ENCODE peak calls at places on chromosome 5, in five cellular contexts. D, J, G, B and N are unnamed samples.
A peak's percentile ranks its signal among the peaks of the same experiment; 100 is the strongest.

GRCh38 chr5:58011301-58011700 is 448.6 kb downstream of the PLK2 start:
- DNase-seq in J (no peak), B (no peak), D (no peak), G (no peak), N (no peak)

GRCh38 chr5:43037929-43038510 is 2.1 kb downstream of the ANXA2R start:
- DNase-seq in B (peak; percentile 69), J (peak; percentile 33), D (no peak), G (peak; percentile 71), N (no peak)

GRCh38 chr5:127031147-127031862 is 947 bp upstream of the MARCHF3 start:
- DNase-seq in J (peak; percentile 17), D (no peak), G (peak; percentile 13), B (no peak), N (no peak)

GRCh38 chr5:136062563-136063274 is 33.9 kb downstream of the TGFBI start:
- DNase-seq in D (no peak), G (no peak), J (no peak), B (no peak), N (peak; percentile 26)

GRCh38 chr5:14264605-14265316 is 121.6 kb downstream of the TRIO start:
- DNase-seq in G (peak; percentile 67), D (peak; percentile 43), B (peak; percentile 54), J (no peak), N (peak; percentile 90)

GRCh38 chr5:1948111-1948510 is 65.4 kb upstream of the IRX4 start:
- DNase-seq in G (no peak), J (no peak), B (no peak), D (no peak), N (no peak)

GRCh38 chr5:94994465-94994996 is 290.4 kb downstream of the MCTP1 start:
- DNase-seq in G (no peak), J (no peak), B (no peak), D (no peak), N (peak; percentile 36)

GRCh38 chr5:180352116-180352975 is 790 bp downstream of the GFPT2 start:
- DNase-seq in J (no peak), G (peak; percentile 16), D (no peak), B (no peak), N (no peak)

GRCh38 chr5:88140396-88140862 is 128.2 kb downstream of the TMEM161B start:
- DNase-seq in D (no peak), G (peak; percentile 1), J (no peak), B (no peak), N (peak; percentile 58)

GRCh38 chr5:153088538-153088937 is 401.9 kb upstream of the GRIA1 start:
- DNase-seq in G (no peak), D (no peak), J (no peak), B (no peak), N (no peak)

GRCh38 chr5:91281409-91281808 is 101.7 kb downstream of the ARRDC3 start:
- DNase-seq in J (no peak), D (no peak), B (peak; percentile 68), G (no peak), N (peak; percentile 93)

GRCh38 chr5:101364469-101364868 is 461.4 kb upstream of the ST8SIA4 start:
- DNase-seq in G (no peak), B (no peak), D (no peak), J (no peak), N (no peak)

GRCh38 chr5:7872517-7873149 is 3.7 kb downstream of the MTRR start:
- DNase-seq in J (no peak), G (no peak), B (no peak), D (no peak), N (no peak)

GRCh38 chr5:41695920-41696582 is 174.2 kb downstream of the OXCT1 start:
- DNase-seq in J (no peak), B (no peak), G (no peak), D (peak; percentile 6), N (no peak)

GRCh38 chr5:134445841-134446818 is 34.4 kb upstream of the CDKN2AIPNL start:
- DNase-seq in D (no peak), B (no peak), J (no peak), G (no peak), N (no peak)

GRCh38 chr5:141714542-141715303 is 32.7 kb upstream of the ARAP3 start:
- DNase-seq in J (no peak), G (no peak), D (no peak), B (no peak), N (no peak)

GRCh38 chr5:131223751-131224386 is 40.0 kb upstream of the CDC42SE2 start:
- DNase-seq in D (no peak), B (no peak), G (no peak), J (no peak), N (no peak)

GRCh38 chr5:173774212-173774850 is 113.8 kb upstream of the CPEB4 start:
- DNase-seq in B (no peak), D (no peak), J (no peak), G (no peak), N (no peak)

GRCh38 chr5:173808079-173808808 is 79.9 kb upstream of the CPEB4 start:
- DNase-seq in J (no peak), G (no peak), D (no peak), B (no peak), N (no peak)

GRCh38 chr5:74514888-74515551 is 125.5 kb downstream of the ENC1 start:
- DNase-seq in J (no peak), G (no peak), D (no peak), B (no peak), N (no peak)

GRCh38 chr5:1767524-1768282 is 31.9 kb downstream of the MRPL36 start:
- DNase-seq in J (no peak), D (no peak), G (no peak), B (no peak), N (no peak)

GRCh38 chr5:143624465-143624864 is 187.5 kb upstream of the HMHB1 start:
- DNase-seq in J (no peak), B (no peak), D (no peak), G (no peak), N (no peak)

GRCh38 chr5:173515526-173515925 is 100.9 kb downstream of the BOD1 start:
- DNase-seq in D (no peak), B (no peak), J (no peak), G (no peak), N (peak; percentile 93)

GRCh38 chr5:121968910-121969607 is 7.3 kb downstream of the SRFBP1 start:
- DNase-seq in D (no peak), G (no peak), B (peak; percentile 99), J (no peak), N (peak; percentile 95)

GRCh38 chr5:139760066-139761056 is 35.2 kb upstream of the PSD2 start:
- DNase-seq in G (no peak), J (no peak), B (no peak), D (no peak), N (no peak)

GRCh38 chr5:156328176-156328575 is 1.2 kb downstream of the SGCD start:
- DNase-seq in D (no peak), B (no peak), J (no peak), G (no peak), N (no peak)

GRCh38 chr5:15290953-15291352 is 209.0 kb upstream of the FBXL7 start:
- DNase-seq in J (no peak), G (no peak), B (no peak), D (no peak), N (no peak)

GRCh38 chr5:6496207-6496584 is 47.5 kb downstream of the UBE2QL1 start:
- DNase-seq in D (peak; percentile 22), J (no peak), G (no peak), B (no peak), N (no peak)

GRCh38 chr5:95858023-95858461 is 35.5 kb upstream of the GLRX start:
- DNase-seq in G (no peak), D (no peak), B (no peak), J (no peak), N (no peak)